ENCODE peak calls at places on chromosomes 11 and 22, in four cellular contexts. F is NCI-H460, Z is NCI-H2171 treated with DMSO at 0.1 percent for 48 hours, D is germinal center. W is an unnamed sample.

GRCh38 chr11:60119708-60120107 is 31.2 kb downstream of the MS4A2 start:
- DNase-seq in Z (no peak), D (peak), F (no peak), W (no peak)

GRCh38 chr11:5405173-5405572 is 16.7 kb upstream of the OR51Q1 start:
- DNase-seq in Z (no peak), F (no peak), D (no peak), W (no peak)

GRCh38 chr11:110862407-110862806 is 150.2 kb upstream of the ARHGAP20 start:
- DNase-seq in D (no peak), Z (no peak), F (no peak), W (no peak)

GRCh38 chr11:17343907-17344306 is 7.7 kb upstream of the NCR3LG1 start:
- DNase-seq in F (no peak), Z (no peak), D (no peak), W (no peak)

GRCh38 chr22:43110927-43111623 is 525 bp downstream of the BIK start:
- DNase-seq in F (no peak), D (peak), Z (peak), W (no peak)

GRCh38 chr22:33105501-33105911 is 47.3 kb upstream of the SYN3 start:
- DNase-seq in Z (peak), D (no peak), F (no peak), W (peak)

GRCh38 chr11:134643519-134644042 is 231.5 kb upstream of the B3GAT1 start:
- DNase-seq in D (no peak), Z (no peak), F (no peak), W (peak)

GRCh38 chr11:124793466-124794278 is 6.5 kb downstream of the MSANTD2 start:
- DNase-seq in D (peak), F (peak), Z (peak), W (no peak)

GRCh38 chr22:50444663-50445062 is 30.2 kb downstream of the SBF1 start:
- DNase-seq in F (no peak), D (no peak), Z (no peak), W (no peak)

GRCh38 chr11:71139516-71140205 is 112.7 kb downstream of the SHANK2 start:
- DNase-seq in D (no peak), Z (peak), F (no peak), W (no peak)

GRCh38 chr22:45218974-45219373 is 21.7 kb downstream of the KIAA0930 start:
- DNase-seq in F (no peak), Z (peak), D (no peak), W (no peak)

GRCh38 chr11:68584097-68584496 is 100.2 kb upstream of the GAL start:
- DNase-seq in D (peak), Z (no peak), F (no peak), W (peak)

GRCh38 chr22:27972732-27973698 is 54.0 kb upstream of the PITPNB start:
- DNase-seq in F (no peak), D (no peak), Z (no peak), W (no peak)

GRCh38 chr11:2988361-2988762 is 3.8 kb downstream of the NAP1L4 start:
- DNase-seq in D (no peak), Z (no peak), F (no peak), W (no peak)

GRCh38 chr11:124970925-124971324 is 16.9 kb downstream of the CCDC15 start:
- DNase-seq in Z (no peak), F (no peak), D (no peak), W (no peak)

GRCh38 chr22:38614331-38615122 is 41.7 kb downstream of the FAM227A start:
- DNase-seq in Z (no peak), D (no peak), F (no peak), W (no peak)

GRCh38 chr11:112320668-112321067 is 60.0 kb upstream of the PLET1 start:
- DNase-seq in D (no peak), F (peak), Z (no peak), W (peak)

GRCh38 chr22:49292909-49293308 is 534.8 kb downstream of the BRD1 start:
- DNase-seq in D (no peak), F (no peak), Z (no peak), W (no peak)

GRCh38 chr11:110251837-110252236 is 44.6 kb downstream of the RDX start:
- DNase-seq in D (no peak), Z (no peak), F (peak), W (no peak)

GRCh38 chr11:44989831-44990566 is 39.3 kb upstream of the TP53I11 start:
- DNase-seq in D (no peak), F (no peak), Z (peak), W (peak)

GRCh38 chr22:42714308-42714707 is 6.4 kb downstream of the A4GALT start:
- DNase-seq in D (no peak), Z (no peak), F (no peak), W (no peak)

GRCh38 chr22:45869448-45869847 is 107.5 kb downstream of the WNT7B start:
- DNase-seq in D (no peak), F (no peak), Z (no peak), W (no peak)

GRCh38 chr11:111631034-111631665 is 28.9 kb downstream of the SIK2 start:
- DNase-seq in Z (no peak), F (no peak), D (no peak), W (no peak)

GRCh38 chr22:19620742-19621371 is 93.4 kb upstream of the SEPTIN5 start:
- DNase-seq in F (no peak), Z (no peak), D (no peak), W (no peak)

GRCh38 chr11:44568706-44569473 is 3.4 kb downstream of the CD82 start:
- DNase-seq in D (no peak), Z (no peak), F (no peak), W (peak)

GRCh38 chr11:31692466-31692865 is 118.7 kb downstream of the PAX6 start:
- DNase-seq in D (no peak), Z (no peak), F (no peak), W (no peak)